ENCODE peak calls at places on chromosomes 6 and 20, in five cellular contexts. One of them, this sample, is unnamed.

GRCh38 chr6:13396241-13396792 is 68.0 kb upstream of the TBC1D7 start:
- DNase-seq in adrenal gland: no peak
- DNase-seq in HEK293T: no peak
- DNase-seq in A549: no peak
- DNase-seq in activated CD8-positive, alpha-beta memory T cell treated with anti-CD3 and anti-CD28 coated beads for 48 hours: no peak
- DNase-seq in this sample: no peak

GRCh38 chr6:44474643-44475042 is 87.1 kb downstream of the CDC5L start:
- DNase-seq in activated CD8-positive, alpha-beta memory T cell treated with anti-CD3 and anti-CD28 coated beads for 48 hours: no peak
- DNase-seq in A549: no peak
- DNase-seq in HEK293T: no peak
- DNase-seq in adrenal gland: no peak
- DNase-seq in this sample: no peak

GRCh38 chr20:54643761-54644160 is 168.4 kb downstream of the DOK5 start:
- DNase-seq in adrenal gland: no peak
- DNase-seq in A549: no peak
- DNase-seq in activated CD8-positive, alpha-beta memory T cell treated with anti-CD3 and anti-CD28 coated beads for 48 hours: no peak
- DNase-seq in HEK293T: no peak
- DNase-seq in this sample: no peak

GRCh38 chr6:37628611-37629320 is 68.9 kb downstream of the MDGA1 start:
- DNase-seq in HEK293T: no peak
- DNase-seq in activated CD8-positive, alpha-beta memory T cell treated with anti-CD3 and anti-CD28 coated beads for 48 hours: no peak
- DNase-seq in adrenal gland: no peak
- DNase-seq in A549: no peak
- DNase-seq in this sample: no peak

GRCh38 chr6:155412335-155412734 is 43.3 kb downstream of the NOX3 start:
- DNase-seq in HEK293T: no peak
- DNase-seq in A549: no peak
- DNase-seq in adrenal gland: no peak
- DNase-seq in activated CD8-positive, alpha-beta memory T cell treated with anti-CD3 and anti-CD28 coated beads for 48 hours: no peak
- DNase-seq in this sample: no peak

GRCh38 chr6:49499623-49500022 is at the start of gene GLYATL3:
- DNase-seq in A549: no peak
- DNase-seq in adrenal gland: no peak
- DNase-seq in activated CD8-positive, alpha-beta memory T cell treated with anti-CD3 and anti-CD28 coated beads for 48 hours: no peak
- DNase-seq in HEK293T: no peak
- DNase-seq in this sample: no peak

GRCh38 chr6:18044108-18044783 is 56.8 kb upstream of the KIF13A start:
- DNase-seq in adrenal gland: no peak
- DNase-seq in HEK293T: no peak
- DNase-seq in A549: no peak
- DNase-seq in activated CD8-positive, alpha-beta memory T cell treated with anti-CD3 and anti-CD28 coated beads for 48 hours: no peak
- DNase-seq in this sample: no peak

GRCh38 chr6:130587778-130588520 is 222.1 kb downstream of the TMEM200A start:
- DNase-seq in HEK293T: no peak
- DNase-seq in A549: no peak
- DNase-seq in activated CD8-positive, alpha-beta memory T cell treated with anti-CD3 and anti-CD28 coated beads for 48 hours: no peak
- DNase-seq in adrenal gland: no peak
- DNase-seq in this sample: no peak

GRCh38 chr6:52497652-52498408 is 77.7 kb downstream of the EFHC1 start:
- DNase-seq in A549: no peak
- DNase-seq in adrenal gland: no peak
- DNase-seq in activated CD8-positive, alpha-beta memory T cell treated with anti-CD3 and anti-CD28 coated beads for 48 hours: no peak
- DNase-seq in HEK293T: no peak
- DNase-seq in this sample: peak

GRCh38 chr6:81697564-81697963 is 54.9 kb downstream of the TENT5A start:
- DNase-seq in adrenal gland: no peak
- DNase-seq in activated CD8-positive, alpha-beta memory T cell treated with anti-CD3 and anti-CD28 coated beads for 48 hours: no peak
- DNase-seq in HEK293T: no peak
- DNase-seq in A549: no peak
- DNase-seq in this sample: no peak

GRCh38 chr6:133948472-133948871 is 4.6 kb upstream of the TBPL1 start:
- DNase-seq in activated CD8-positive, alpha-beta memory T cell treated with anti-CD3 and anti-CD28 coated beads for 48 hours: no peak
- DNase-seq in HEK293T: no peak
- DNase-seq in A549: no peak
- DNase-seq in adrenal gland: no peak
- DNase-seq in this sample: no peak

GRCh38 chr20:32333988-32334885 is 23.9 kb upstream of the ASXL1 start:
- DNase-seq in activated CD8-positive, alpha-beta memory T cell treated with anti-CD3 and anti-CD28 coated beads for 48 hours: no peak
- DNase-seq in HEK293T: no peak
- DNase-seq in adrenal gland: peak
- DNase-seq in A549: no peak
- DNase-seq in this sample: peak

GRCh38 chr6:110590821-110591351 is 114.5 kb upstream of the SLC22A16 start:
- DNase-seq in HEK293T: no peak
- DNase-seq in activated CD8-positive, alpha-beta memory T cell treated with anti-CD3 and anti-CD28 coated beads for 48 hours: no peak
- DNase-seq in adrenal gland: no peak
- DNase-seq in A549: no peak
- DNase-seq in this sample: no peak

GRCh38 chr6:80454197-80454596 is 347.7 kb downstream of the BCKDHB start:
- DNase-seq in HEK293T: no peak
- DNase-seq in adrenal gland: no peak
- DNase-seq in A549: no peak
- DNase-seq in activated CD8-positive, alpha-beta memory T cell treated with anti-CD3 and anti-CD28 coated beads for 48 hours: no peak
- DNase-seq in this sample: no peak

GRCh38 chr6:33147807-33148666 is 44.2 kb downstream of the COL11A2 start:
- DNase-seq in adrenal gland: peak
- DNase-seq in activated CD8-positive, alpha-beta memory T cell treated with anti-CD3 and anti-CD28 coated beads for 48 hours: no peak
- DNase-seq in HEK293T: peak
- DNase-seq in A549: peak
- DNase-seq in this sample: no peak

GRCh38 chr6:113137411-113137810 is 719.7 kb upstream of the MARCKS start:
- DNase-seq in adrenal gland: peak
- DNase-seq in activated CD8-positive, alpha-beta memory T cell treated with anti-CD3 and anti-CD28 coated beads for 48 hours: no peak
- DNase-seq in A549: no peak
- DNase-seq in HEK293T: no peak
- DNase-seq in this sample: peak

GRCh38 chr20:38131588-38132121 is 33.4 kb downstream of the TGM2 start:
- DNase-seq in activated CD8-positive, alpha-beta memory T cell treated with anti-CD3 and anti-CD28 coated beads for 48 hours: no peak
- DNase-seq in adrenal gland: no peak
- DNase-seq in HEK293T: no peak
- DNase-seq in A549: no peak
- DNase-seq in this sample: no peak

GRCh38 chr20:61500791-61501321 is 248.8 kb downstream of the CDH4 start:
- DNase-seq in adrenal gland: no peak
- DNase-seq in activated CD8-positive, alpha-beta memory T cell treated with anti-CD3 and anti-CD28 coated beads for 48 hours: no peak
- DNase-seq in A549: no peak
- DNase-seq in HEK293T: no peak
- DNase-seq in this sample: no peak

GRCh38 chr6:45591306-45591705 is 213.6 kb upstream of the SUPT3H start:
- DNase-seq in A549: no peak
- DNase-seq in activated CD8-positive, alpha-beta memory T cell treated with anti-CD3 and anti-CD28 coated beads for 48 hours: no peak
- DNase-seq in adrenal gland: no peak
- DNase-seq in HEK293T: no peak
- DNase-seq in this sample: no peak

GRCh38 chr6:89989742-89990141 is 95.5 kb downstream of the GJA10 start:
- DNase-seq in adrenal gland: no peak
- DNase-seq in HEK293T: no peak
- DNase-seq in A549: no peak
- DNase-seq in activated CD8-positive, alpha-beta memory T cell treated with anti-CD3 and anti-CD28 coated beads for 48 hours: no peak
- DNase-seq in this sample: no peak

GRCh38 chr6:79878142-79878748 is 69.1 kb downstream of the ELOVL4 start:
- DNase-seq in activated CD8-positive, alpha-beta memory T cell treated with anti-CD3 and anti-CD28 coated beads for 48 hours: no peak
- DNase-seq in HEK293T: no peak
- DNase-seq in adrenal gland: peak
- DNase-seq in A549: no peak
- DNase-seq in this sample: peak